ENCODE peak calls at places on chromosomes 16 and 17, in ten cellular contexts. Q is mammary epithelial cell, L is neural progenitor cell, E is lower leg skin, W is choroid plexus epithelial cell, Z is spleen, A is LNCaP clone FGC, B is GM23338, J is fibroblast of pulmonary artery, C is foreskin fibroblast. U is an unnamed sample.
A peak's percentile ranks its signal among the peaks of the same experiment; 100 is the strongest.

GRCh38 chr17:4620531-4621101 is 20.9 kb downstream of the ALOX15 start:
- DNase-seq in Q (no peak), L (no peak), E (no peak), W (no peak), Z (no peak), A (no peak), B (no peak), J (no peak), C (no peak), U (no peak)

GRCh38 chr16:50498756-50499155 is 49.4 kb upstream of the NKD1 start:
- DNase-seq in Q (no peak), L (no peak), E (no peak), W (no peak), Z (no peak), A (no peak), B (no peak), J (peak; percentile 2), C (no peak), U (no peak)

GRCh38 chr17:8122923-8123694 is 797 bp downstream of the HES7 start:
- DNase-seq in Q (peak; percentile 42), L (peak; percentile 59), E (no peak), W (no peak), Z (no peak), A (no peak), B (peak; percentile 44), J (no peak), C (no peak), U (no peak)

GRCh38 chr16:17835118-17835949 is 364.6 kb upstream of the XYLT1 start:
- DNase-seq in Q (no peak), L (no peak), E (no peak), W (no peak), Z (no peak), A (no peak), B (no peak), J (no peak), C (peak; percentile 39), U (no peak)

GRCh38 chr17:76191891-76192290 is 48.4 kb downstream of the RNF157 start:
- DNase-seq in Q (no peak), L (no peak), E (no peak), W (peak; percentile 29), Z (no peak), A (no peak), B (no peak), J (no peak), C (no peak), U (no peak)

GRCh38 chr16:15618392-15618791 is 24.6 kb downstream of the MARF1 start:
- DNase-seq in Q (peak; percentile 5), L (no peak), E (no peak), W (peak; percentile 56), Z (no peak), A (no peak), B (no peak), J (peak; percentile 76), C (peak; percentile 21), U (peak; percentile 35)

GRCh38 chr17:17696871-17697633 is 15.8 kb downstream of the RAI1 start:
- DNase-seq in Q (no peak), L (no peak), E (no peak), W (no peak), Z (no peak), A (peak; percentile 85), B (no peak), J (no peak), C (no peak), U (no peak)

GRCh38 chr17:56982312-56982711 is 4.4 kb downstream of the SCPEP1 start:
- DNase-seq in Q (peak; percentile 84), L (no peak), E (no peak), W (no peak), Z (no peak), A (no peak), B (no peak), J (no peak), C (no peak), U (no peak)

GRCh38 chr17:43774304-43775250 is 4.2 kb downstream of the DUSP3 start:
- DNase-seq in Q (no peak), L (no peak), E (no peak), W (no peak), Z (peak; percentile 58), A (no peak), B (no peak), J (no peak), C (no peak), U (no peak)

GRCh38 chr17:43769426-43769825 is 9.4 kb downstream of the DUSP3 start:
- DNase-seq in Q (no peak), L (no peak), E (no peak), W (no peak), Z (peak; percentile 55), A (no peak), B (no peak), J (no peak), C (no peak), U (no peak)

GRCh38 chr17:43769859-43770258 is 8.9 kb downstream of the DUSP3 start:
- DNase-seq in Q (no peak), L (no peak), E (no peak), W (no peak), Z (peak; percentile 33), A (no peak), B (no peak), J (no peak), C (no peak), U (no peak)

GRCh38 chr17:43771463-43771862 is 7.3 kb downstream of the DUSP3 start:
- DNase-seq in Q (no peak), L (no peak), E (no peak), W (no peak), Z (peak; percentile 59), A (no peak), B (no peak), J (no peak), C (no peak), U (no peak)

DNA sequence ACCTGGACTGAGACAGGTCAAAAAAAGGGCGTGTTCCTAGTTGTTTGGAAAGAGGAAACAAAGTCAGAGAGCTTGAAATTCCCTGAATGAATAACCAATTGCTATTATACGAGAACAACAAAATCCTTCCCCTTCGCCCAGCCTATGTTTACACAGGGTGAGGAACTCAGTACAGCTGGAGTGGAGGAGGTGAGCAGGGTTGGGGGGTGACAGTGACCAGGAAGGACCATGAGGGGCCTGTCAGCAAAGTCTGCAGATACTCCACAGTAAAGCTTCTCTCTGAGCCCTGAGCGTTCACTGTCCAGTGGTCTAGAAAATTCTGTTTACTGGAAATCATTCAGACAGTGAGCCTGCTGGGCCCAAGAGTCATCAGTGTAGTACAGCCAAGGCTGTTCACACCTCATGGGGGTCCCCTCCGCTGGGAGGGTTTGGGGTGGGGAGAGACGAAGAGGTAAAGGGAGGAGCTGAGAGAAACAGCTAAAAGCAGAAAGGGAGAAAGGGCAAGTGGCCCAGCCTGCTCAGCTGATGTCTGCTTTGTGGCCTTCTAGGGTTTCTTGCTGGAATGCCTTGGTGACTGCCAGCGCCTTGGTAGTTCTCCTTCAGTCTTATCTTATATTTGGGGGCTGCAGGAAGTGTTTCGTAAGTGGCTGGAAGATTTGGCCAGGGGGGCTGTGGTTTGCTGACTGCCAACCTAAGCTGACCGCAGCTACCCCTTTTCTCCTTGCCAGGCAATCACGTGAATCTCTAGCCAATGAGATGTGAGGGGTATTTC is 5.7 kb downstream of the DUSP3 start:
- DNase-seq in Q (no peak), L (no peak), E (peak; percentile 45), W (no peak), Z (peak; percentile 77), A (no peak), B (no peak), J (peak; percentile 45), C (no peak), U (no peak)
- TF ChIP-seq CTCF in Q (no peak), L (no peak), E (no peak), W (no peak), Z (no peak), A (no peak), B (no peak), J (no peak), C (no peak), U (no peak)

DNA sequence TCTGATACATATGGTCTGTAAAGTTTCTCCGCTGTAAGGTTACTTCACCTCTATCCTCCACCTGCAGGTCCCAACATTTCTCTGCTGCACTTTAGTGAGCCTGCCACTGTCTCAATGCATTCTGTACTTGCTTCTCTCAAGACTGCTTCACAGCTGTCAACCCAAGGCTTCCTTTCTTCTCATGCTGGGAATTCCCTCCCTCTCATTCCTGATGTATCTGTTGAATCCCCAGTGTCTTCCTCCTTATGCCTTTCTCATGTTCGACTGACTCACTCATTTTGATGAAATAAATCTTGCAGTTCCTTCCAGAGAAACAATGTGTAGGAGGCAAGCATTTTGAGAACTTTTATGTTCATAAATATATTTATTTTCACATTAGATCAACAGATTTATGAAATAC is 288.3 kb downstream of the CNTNAP4 start:
- DNase-seq in Q (no peak), L (no peak), E (no peak), W (no peak), Z (no peak), A (no peak), B (no peak), J (no peak), C (no peak), U (no peak)
- H3K4me3 ChIP-seq in Q (no peak overlapping the region), L (no peak overlapping the region), E (no peak overlapping the region), W (no peak overlapping the region), Z (no peak overlapping the region), A (no peak overlapping the region), B (no peak overlapping the region), J (no peak overlapping the region), C (no peak overlapping the region), U (no peak overlapping the region)

DNA sequence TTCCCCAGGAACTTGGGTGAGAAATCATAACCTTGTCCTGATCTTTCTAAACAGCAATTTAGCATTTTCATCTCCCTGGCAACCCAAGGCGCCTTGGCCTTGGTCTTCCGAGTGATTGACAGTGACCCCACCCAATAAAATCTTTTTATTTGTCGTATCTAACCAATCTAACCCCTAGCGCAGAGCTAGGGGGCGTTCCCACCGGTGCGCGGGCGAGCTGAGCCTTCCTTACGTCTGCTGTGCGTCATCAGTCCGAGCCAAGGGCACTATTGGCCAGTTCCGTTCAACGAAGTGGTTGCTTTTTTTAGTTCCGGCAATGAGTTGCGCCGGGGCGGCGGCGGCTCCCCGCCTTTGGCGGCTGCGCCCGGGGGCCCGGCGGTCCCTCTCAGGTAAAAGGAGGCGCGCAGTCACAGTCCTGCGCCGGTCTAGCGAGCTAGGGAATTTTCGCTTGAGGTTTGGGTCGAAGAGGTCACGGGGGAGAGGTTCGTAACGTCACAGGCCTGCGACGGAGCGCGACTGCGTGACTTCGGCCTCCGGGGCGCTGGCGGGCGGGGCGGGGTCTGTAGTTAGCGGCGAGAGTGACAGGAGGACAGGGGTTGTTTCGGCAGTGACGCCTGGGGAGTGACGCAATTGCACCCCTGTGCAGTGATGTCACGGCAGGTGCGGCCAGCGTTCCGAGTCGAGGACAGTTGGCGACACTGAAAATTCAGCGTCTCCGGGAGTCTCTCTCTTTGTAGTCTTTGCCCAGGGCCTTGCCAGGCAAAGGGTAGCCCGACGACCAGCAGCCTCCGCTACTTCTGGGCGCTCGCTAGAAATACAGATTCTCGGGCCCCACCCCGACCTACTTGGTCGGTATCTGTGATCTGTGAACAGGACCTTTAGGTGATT is at the start of gene COQ7:
- DNase-seq in Q (peak; percentile 99), L (peak; percentile 99), E (peak; percentile 98), W (peak; percentile 100), Z (peak; percentile 99), A (peak; percentile 99), B (peak; percentile 100), J (peak; percentile 100), C (peak; percentile 100), U (peak; percentile 100)
- TF ChIP-seq CTCF in Q (no peak), L (no peak), E (no peak), W (no peak), Z (peak; percentile 3), A (no peak), B (no peak), J (no peak), C (no peak), U (no peak)

GRCh38 chr16:88566158-88566557 is 4.0 kb upstream of the ZC3H18 start:
- DNase-seq in Q (peak; percentile 49), L (no peak), E (no peak), W (peak; percentile 48), Z (no peak), A (no peak), B (peak; percentile 36), J (peak; percentile 34), C (peak; percentile 63), U (peak; percentile 39)

GRCh38 chr16:88558457-88559442 is 11.5 kb upstream of the ZC3H18 start:
- DNase-seq in Q (peak; percentile 23), L (peak; percentile 64), E (no peak), W (peak; percentile 68), Z (peak; percentile 84), A (peak; percentile 37), B (peak; percentile 85), J (peak; percentile 86), C (peak; percentile 47), U (peak; percentile 38)

GRCh38 chr16:88560722-88561484 is 9.3 kb upstream of the ZC3H18 start:
- DNase-seq in Q (peak; percentile 14), L (peak; percentile 78), E (no peak), W (peak; percentile 50), Z (no peak), A (no peak), B (peak; percentile 79), J (peak; percentile 30), C (no peak), U (peak; percentile 20)

GRCh38 chr16:88556294-88556988 is 13.8 kb upstream of the ZC3H18 start:
- DNase-seq in Q (no peak), L (no peak), E (no peak), W (no peak), Z (no peak), A (no peak), B (no peak), J (no peak), C (no peak), U (no peak)

DNA sequence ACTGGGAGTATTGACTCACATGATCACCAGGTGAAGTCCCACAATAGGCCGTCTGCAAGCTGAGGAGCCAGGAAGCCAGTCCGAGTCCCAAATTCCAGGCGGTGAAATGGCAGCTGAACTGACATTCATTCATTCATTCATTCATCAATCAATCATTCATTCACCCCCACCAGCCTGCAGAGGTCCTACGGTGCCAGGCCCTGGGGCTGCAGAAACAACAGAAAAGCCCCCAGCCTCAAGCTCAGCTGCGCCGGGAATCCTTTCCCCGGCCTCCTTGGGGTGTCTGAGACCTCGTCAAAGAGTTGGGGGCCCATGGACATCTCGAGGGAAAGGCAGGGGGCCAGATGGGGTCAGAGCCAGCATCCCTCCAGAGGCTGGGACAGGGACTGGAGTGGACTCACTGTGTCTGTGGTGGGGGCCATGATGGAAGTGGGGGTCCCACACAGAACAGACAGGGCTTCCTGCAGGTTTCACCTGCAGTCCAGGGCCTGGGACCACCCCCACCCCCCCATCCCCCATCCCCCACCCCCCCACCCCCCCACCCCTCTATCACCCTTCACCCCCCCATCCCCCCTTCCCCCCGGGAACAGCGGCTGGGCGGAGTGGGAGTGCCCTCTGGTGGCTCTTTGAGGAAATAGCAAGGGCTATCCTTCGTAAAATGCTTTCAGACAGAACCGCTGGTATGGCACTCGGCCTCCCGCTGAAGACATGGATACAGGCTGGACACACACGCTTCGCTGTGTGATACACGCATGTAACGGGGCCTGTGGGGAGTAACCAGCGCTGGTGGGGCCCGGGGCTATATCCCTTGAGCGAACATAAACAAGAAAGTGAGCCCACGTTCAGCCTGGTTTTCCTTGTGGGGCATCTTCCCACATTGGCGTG is 8.5 kb upstream of the ZC3H18 start:
- DNase-seq in Q (peak; percentile 17), L (peak; percentile 73), E (no peak), W (peak; percentile 66), Z (no peak), A (no peak), B (peak; percentile 74), J (peak; percentile 55), C (peak; percentile 37), U (peak; percentile 54)
- H3K4me3 ChIP-seq in Q (peak overlapping the region; percentile 38), L (no peak overlapping the region), E (no peak overlapping the region), W (peak overlapping the region; percentile 28), Z (no peak overlapping the region), A (no peak overlapping the region), B (peak overlapping the region; percentile 34), J (peak overlapping the region; percentile 34), C (peak overlapping the region; percentile 38), U (peak overlapping the region; percentile 17)

U was measured in astrocyte of the spinal cord.